ENCODE peak calls at places on chromosomes 4 and X, in ten cellular contexts. A, S, O, I, Z, U, B, G, R and F are unnamed samples.

GRCh38 chr4:112416464-112416863 is 99.5 kb downstream of the NEUROG2 start:
- DNase-seq in U (peak; percentile 21), G (no peak), R (no peak), I (no peak), Z (no peak), S (no peak), B (no peak), O (no peak), A (no peak), F (peak; percentile 85)

GRCh38 chr4:2961411-2962098 is 1.7 kb downstream of the NOP14 start:
- DNase-seq in G (peak; percentile 50), A (peak; percentile 41), Z (no peak), S (no peak), U (no peak), B (peak; percentile 29), O (no peak), R (no peak), I (peak; percentile 23), F (no peak)

GRCh38 chrX:151713859-151714258 is 2.0 kb upstream of the FATE1 start:
- DNase-seq in R (peak; percentile 60), G (peak; percentile 37), I (no peak), U (peak; percentile 6), O (peak; percentile 13), B (no peak), S (no peak), Z (peak; percentile 39), A (peak; percentile 48), F (peak; percentile 53)

GRCh38 chr4:73446336-73446938 is 10.4 kb downstream of the AFP start:
- DNase-seq in U (peak; percentile 42), G (peak; percentile 75), I (peak; percentile 18), B (peak; percentile 30), A (no peak), S (peak; percentile 70), R (no peak), O (peak; percentile 57), Z (peak; percentile 28), F (peak; percentile 51)

GRCh38 chrX:39536165-39536564 is 561.6 kb downstream of the BCOR start:
- DNase-seq in I (no peak), Z (no peak), U (no peak), G (no peak), B (no peak), A (no peak), O (no peak), S (no peak), R (no peak), F (no peak)

GRCh38 chrX:76428243-76429130 is 977 bp downstream of the MAGEE1 start:
- DNase-seq in R (peak; percentile 16), I (no peak), B (peak; percentile 46), G (no peak), Z (no peak), U (no peak), A (peak; percentile 19), S (no peak), O (no peak), F (no peak)

GRCh38 chr4:16222957-16223527 is 3.2 kb downstream of the TAPT1 start:
- DNase-seq in O (no peak), G (no peak), R (no peak), B (no peak), S (no peak), U (no peak), A (no peak), Z (no peak), I (no peak), F (no peak)

GRCh38 chrX:23901065-23901464 is 6.7 kb downstream of the APOO start:
- DNase-seq in U (peak; percentile 90), S (peak; percentile 83), B (no peak), O (peak; percentile 47), A (no peak), Z (no peak), R (no peak), G (no peak), I (no peak), F (peak; percentile 97)

GRCh38 chr4:38132843-38133662 is 172.9 kb downstream of the PTTG2 start:
- DNase-seq in A (no peak), G (no peak), B (no peak), S (no peak), R (no peak), Z (no peak), U (no peak), I (no peak), O (no peak), F (no peak)

GRCh38 chrX:10022580-10023245 is 55.6 kb downstream of the CLDN34 start:
- DNase-seq in S (peak; percentile 85), R (no peak), A (no peak), G (no peak), Z (no peak), I (no peak), U (peak; percentile 21), B (no peak), O (peak; percentile 88), F (no peak)

GRCh38 chrX:15107367-15107988 is 162.4 kb downstream of the ASB9 start:
- DNase-seq in R (no peak), G (peak; percentile 2), I (no peak), U (peak; percentile 20), B (no peak), S (no peak), O (no peak), Z (no peak), A (no peak), F (peak; percentile 8)

GRCh38 chr4:62457356-62457755 is 1257.2 kb downstream of the ADGRL3 start:
- DNase-seq in A (no peak), B (no peak), I (no peak), G (no peak), O (no peak), U (peak; percentile 85), S (no peak), R (no peak), Z (no peak), F (no peak)

GRCh38 chrX:139020793-139021192 is 309.3 kb upstream of the FGF13 start:
- DNase-seq in B (no peak), R (no peak), Z (no peak), A (no peak), G (no peak), O (no peak), S (no peak), I (no peak), U (no peak), F (no peak)

GRCh38 chr4:52511825-52512224 is 147.3 kb downstream of the USP46 start:
- DNase-seq in G (no peak), R (no peak), U (no peak), A (no peak), S (no peak), O (no peak), B (no peak), Z (no peak), I (no peak), F (no peak)

GRCh38 chr4:102836596-102836995 is 9.2 kb upstream of the UBE2D3 start:
- DNase-seq in G (no peak), A (no peak), Z (no peak), S (no peak), R (no peak), U (no peak), I (no peak), B (no peak), O (no peak), F (no peak)

GRCh38 chrX:10254746-10255145 is 98.0 kb downstream of the CLCN4 start:
- DNase-seq in G (no peak), I (no peak), U (peak; percentile 4), R (no peak), O (no peak), A (no peak), B (no peak), S (no peak), Z (no peak), F (peak; percentile 45)

GRCh38 chrX:102966701-102967100 is 29.6 kb downstream of the RAB40AL start:
- DNase-seq in S (peak; percentile 18), I (no peak), R (no peak), Z (no peak), U (no peak), B (no peak), G (no peak), A (no peak), O (peak; percentile 18), F (peak; percentile 86)

GRCh38 chrX:103498786-103499185 is 20.5 kb downstream of the RAB40A start:
- DNase-seq in G (no peak), O (no peak), U (peak; percentile 0), B (no peak), Z (no peak), I (no peak), S (no peak), A (no peak), R (no peak), F (no peak)

GRCh38 chrX:148633509-148633908 is 133.1 kb downstream of the AFF2 start:
- DNase-seq in R (no peak), I (no peak), B (no peak), A (no peak), G (no peak), O (no peak), Z (no peak), S (no peak), U (no peak), F (no peak)

GRCh38 chr4:120819816-120820437 is 102.6 kb downstream of the PRDM5 start:
- DNase-seq in S (no peak), O (no peak), A (no peak), U (no peak), R (no peak), B (no peak), Z (no peak), G (no peak), I (no peak), F (no peak)

GRCh38 chr4:147398556-147398955 is 82.3 kb upstream of the EDNRA start:
- DNase-seq in A (no peak), S (no peak), I (no peak), U (no peak), G (no peak), B (no peak), O (no peak), Z (no peak), R (no peak), F (no peak)

GRCh38 chr4:144465546-144465945 is 180.4 kb upstream of the HHIP start:
- DNase-seq in O (no peak), Z (no peak), S (no peak), R (no peak), U (no peak), I (no peak), A (no peak), B (no peak), G (no peak), F (no peak)

GRCh38 chr4:69640289-69640688 is 847 bp upstream of the UGT2A2 start:
- DNase-seq in A (no peak), S (no peak), G (no peak), I (no peak), O (no peak), Z (no peak), B (no peak), R (no peak), U (no peak), F (no peak)

GRCh38 chr4:184803133-184803532 is 22.6 kb downstream of the ACSL1 start:
- DNase-seq in B (no peak), R (no peak), O (no peak), Z (no peak), S (no peak), G (no peak), U (no peak), I (no peak), A (no peak), F (no peak)

GRCh38 chr4:128379860-128380259 is 92.2 kb upstream of the PGRMC2 start:
- DNase-seq in A (no peak), S (peak; percentile 42), G (peak; percentile 38), B (no peak), O (peak; percentile 14), U (peak; percentile 28), Z (no peak), I (no peak), R (peak; percentile 56), F (peak; percentile 43)

GRCh38 chrX:110397904-110398303 is 39.3 kb downstream of the RTL9 start:
- DNase-seq in B (no peak), I (no peak), O (no peak), U (no peak), R (no peak), A (no peak), G (no peak), S (no peak), Z (no peak), F (no peak)

GRCh38 chrX:51182545-51182944 is 150.1 kb upstream of the NUDT10 start:
- DNase-seq in U (no peak), I (no peak), B (no peak), G (peak; percentile 5), A (no peak), S (no peak), Z (no peak), O (no peak), R (peak; percentile 16), F (no peak)

GRCh38 chr4:85084371-85085170 is 118.1 kb upstream of the WDFY3 start:
- DNase-seq in Z (peak; percentile 20), R (no peak), B (peak; percentile 48), I (peak; percentile 65), G (peak; percentile 85), O (peak; percentile 61), A (peak; percentile 45), U (peak; percentile 38), S (peak; percentile 84), F (peak; percentile 65)